ENCODE peak calls at places on chromosomes 6 and 20, in four cellular contexts. One of them, this sample, is unnamed.
A peak's percentile ranks its signal among the peaks of the same experiment; 100 is the strongest.

GRCh38 chr20:43102394-43102793 is 87.3 kb downstream of the PTPRT start:
- DNase-seq in lower leg skin: no peak
- DNase-seq in lower lobe of right lung: no peak
- DNase-seq in sigmoid colon: no peak
- DNase-seq in this sample: no peak

GRCh38 chr20:48283470-48284110 is 498.3 kb upstream of the SULF2 start:
- DNase-seq in lower leg skin: no peak
- DNase-seq in lower lobe of right lung: peak; percentile 51
- DNase-seq in sigmoid colon: no peak
- DNase-seq in this sample: no peak

GRCh38 chr20:59686404-59687346 is 82.3 kb downstream of the PHACTR3 start:
- DNase-seq in lower leg skin: peak; percentile 8
- DNase-seq in lower lobe of right lung: no peak
- DNase-seq in sigmoid colon: no peak
- DNase-seq in this sample: no peak

GRCh38 chr6:132132911-132133639 is 181.9 kb upstream of the CCN2 start:
- DNase-seq in lower leg skin: no peak
- DNase-seq in lower lobe of right lung: no peak
- DNase-seq in sigmoid colon: no peak
- DNase-seq in this sample: no peak

GRCh38 chr6:146915671-146916127 is 288.5 kb upstream of the STXBP5 start:
- DNase-seq in lower leg skin: no peak
- DNase-seq in lower lobe of right lung: no peak
- DNase-seq in sigmoid colon: no peak
- DNase-seq in this sample: no peak

GRCh38 chr6:87287251-87287650 is 35.1 kb upstream of the SMIM8 start:
- DNase-seq in lower leg skin: no peak
- DNase-seq in lower lobe of right lung: no peak
- DNase-seq in sigmoid colon: no peak
- DNase-seq in this sample: no peak

GRCh38 chr20:2151805-2152727 is 50.4 kb downstream of the STK35 start:
- DNase-seq in lower leg skin: no peak
- DNase-seq in lower lobe of right lung: no peak
- DNase-seq in sigmoid colon: no peak
- DNase-seq in this sample: no peak

GRCh38 chr6:26394289-26394688 is 7.8 kb upstream of the BTN3A1 start:
- DNase-seq in lower leg skin: no peak
- DNase-seq in lower lobe of right lung: no peak
- DNase-seq in sigmoid colon: no peak
- DNase-seq in this sample: no peak

GRCh38 chr6:11969092-11969491 is 43.0 kb upstream of the HIVEP1 start:
- DNase-seq in lower leg skin: no peak
- DNase-seq in lower lobe of right lung: no peak
- DNase-seq in sigmoid colon: no peak
- DNase-seq in this sample: no peak

GRCh38 chr6:6057442-6058053 is 50.8 kb upstream of the NRN1 start:
- DNase-seq in lower leg skin: no peak
- DNase-seq in lower lobe of right lung: no peak
- DNase-seq in sigmoid colon: no peak
- DNase-seq in this sample: no peak

GRCh38 chr6:4023240-4023639 is 55.7 kb downstream of the FAM217A start:
- DNase-seq in lower leg skin: no peak
- DNase-seq in lower lobe of right lung: no peak
- DNase-seq in sigmoid colon: no peak
- DNase-seq in this sample: no peak

GRCh38 chr20:32707691-32708581 is 34.2 kb upstream of the C20orf203 start:
- DNase-seq in lower leg skin: no peak
- DNase-seq in lower lobe of right lung: no peak
- DNase-seq in sigmoid colon: no peak
- DNase-seq in this sample: no peak

GRCh38 chr6:105648276-105648675 is 245.4 kb upstream of the PREP start:
- DNase-seq in lower leg skin: no peak
- DNase-seq in lower lobe of right lung: no peak
- DNase-seq in sigmoid colon: no peak
- DNase-seq in this sample: no peak

GRCh38 chr6:43290905-43291355 is 7.1 kb upstream of the SLC22A7 start:
- DNase-seq in lower leg skin: no peak
- DNase-seq in lower lobe of right lung: no peak
- DNase-seq in sigmoid colon: no peak
- DNase-seq in this sample: no peak

GRCh38 chr6:37624121-37624520 is 73.6 kb downstream of the MDGA1 start:
- DNase-seq in lower leg skin: no peak
- DNase-seq in lower lobe of right lung: no peak
- DNase-seq in sigmoid colon: no peak
- DNase-seq in this sample: no peak

GRCh38 chr6:159059099-159059498 is 14.3 kb upstream of the TAGAP start:
- DNase-seq in lower leg skin: no peak
- DNase-seq in lower lobe of right lung: no peak
- DNase-seq in sigmoid colon: no peak
- DNase-seq in this sample: no peak

GRCh38 chr20:43849496-43850197 is 65.0 kb upstream of the TOX2 start:
- DNase-seq in lower leg skin: peak; percentile 68
- DNase-seq in lower lobe of right lung: no peak
- DNase-seq in sigmoid colon: no peak
- DNase-seq in this sample: no peak

GRCh38 chr6:42095776-42096541 is 45.6 kb downstream of the TAF8 start:
- DNase-seq in lower leg skin: no peak
- DNase-seq in lower lobe of right lung: no peak
- DNase-seq in sigmoid colon: no peak
- DNase-seq in this sample: no peak

GRCh38 chr6:150981669-150982068 is 116.2 kb downstream of the MTHFD1L start:
- DNase-seq in lower leg skin: no peak
- DNase-seq in lower lobe of right lung: no peak
- DNase-seq in sigmoid colon: no peak
- DNase-seq in this sample: no peak

GRCh38 chr20:1830240-1830639 is 65.0 kb upstream of the SIRPA start:
- DNase-seq in lower leg skin: no peak
- DNase-seq in lower lobe of right lung: no peak
- DNase-seq in sigmoid colon: no peak
- DNase-seq in this sample: no peak

GRCh38 chr6:40205004-40205403 is 270.7 kb upstream of the MOCS1 start:
- DNase-seq in lower leg skin: no peak
- DNase-seq in lower lobe of right lung: no peak
- DNase-seq in sigmoid colon: no peak
- DNase-seq in this sample: no peak

DNA sequence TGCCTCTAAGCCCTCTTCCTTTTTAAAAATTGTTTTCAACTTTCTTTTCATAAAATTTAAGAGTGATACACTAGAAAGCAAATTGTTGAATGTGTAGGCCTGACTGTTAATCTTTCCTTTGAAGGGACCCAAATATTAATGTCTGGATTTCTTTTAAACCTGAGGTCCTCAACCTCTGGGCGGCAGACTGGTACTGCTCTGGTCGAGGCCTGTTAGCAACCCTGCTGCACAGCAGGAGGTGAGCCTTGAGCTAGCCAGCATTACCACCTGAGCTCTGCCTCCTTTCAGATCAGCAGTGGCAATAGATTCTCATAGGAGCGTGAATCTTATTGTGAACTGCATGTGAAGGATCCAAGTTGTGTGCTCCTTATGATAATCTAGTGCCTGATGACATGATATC is 191.2 kb downstream of the MANEA start:
- DNase-seq in lower leg skin: no peak
- DNase-seq in lower lobe of right lung: no peak
- DNase-seq in sigmoid colon: no peak
- DNase-seq in this sample: no peak
- TF ChIP-seq CTCF in lower leg skin: no peak
- TF ChIP-seq CTCF in lower lobe of right lung: no peak
- TF ChIP-seq CTCF in sigmoid colon: no peak
- TF ChIP-seq CTCF in this sample: no peak

DNA sequence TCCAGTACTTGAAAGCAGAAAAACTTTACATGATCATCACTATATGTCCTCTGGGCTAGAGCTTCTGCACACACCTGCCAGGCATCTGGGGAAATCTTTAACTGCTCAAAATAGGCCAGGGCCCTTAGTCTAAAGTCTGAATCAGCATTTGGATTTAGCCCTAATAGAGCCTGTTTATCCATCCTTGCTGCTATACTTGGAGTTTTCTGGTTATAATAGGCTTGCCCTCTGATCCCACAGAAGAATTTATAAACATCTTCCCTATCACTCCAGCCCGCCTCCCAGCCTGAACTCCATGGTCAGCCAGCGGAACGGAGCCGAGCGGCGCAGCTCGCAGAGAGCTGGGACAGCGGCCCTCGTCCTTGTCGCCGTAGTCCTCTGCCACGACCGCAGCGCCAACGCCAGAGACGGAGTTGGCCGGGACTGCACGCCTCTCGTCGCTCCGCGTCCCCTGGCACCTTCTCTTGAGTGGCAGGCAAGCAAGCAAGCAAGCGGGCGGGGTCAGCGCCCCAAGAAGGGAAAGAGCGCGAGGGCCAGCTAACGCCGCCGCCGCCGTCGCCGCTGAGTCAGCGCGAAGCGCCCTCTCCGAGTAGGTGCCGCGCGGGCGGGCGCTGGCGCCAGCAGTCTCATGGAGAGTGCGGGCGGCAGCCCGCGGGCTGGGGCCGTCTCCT is 25.4 kb upstream of the ASIP start:
- DNase-seq in lower leg skin: peak; percentile 93
- DNase-seq in lower lobe of right lung: peak; percentile 93
- DNase-seq in sigmoid colon: peak; percentile 83
- DNase-seq in this sample: no peak
- TF ChIP-seq CTCF in lower leg skin: no peak
- TF ChIP-seq CTCF in lower lobe of right lung: peak; percentile 24
- TF ChIP-seq CTCF in sigmoid colon: no peak
- TF ChIP-seq CTCF in this sample: peak; percentile 38

GRCh38 chr6:129832299-129832698 is 28.8 kb downstream of the TMEM244 start:
- DNase-seq in lower leg skin: no peak
- DNase-seq in lower lobe of right lung: no peak
- DNase-seq in sigmoid colon: no peak
- DNase-seq in this sample: no peak
- TF ChIP-seq CTCF in lower leg skin: no peak
- TF ChIP-seq CTCF in lower lobe of right lung: no peak
- TF ChIP-seq CTCF in sigmoid colon: no peak
- TF ChIP-seq CTCF in this sample: no peak

GRCh38 chr20:61980647-61981583 is 84.8 kb downstream of the TAF4 start:
- DNase-seq in lower leg skin: no peak
- DNase-seq in lower lobe of right lung: no peak
- DNase-seq in sigmoid colon: no peak
- DNase-seq in this sample: peak; percentile 69
- TF ChIP-seq CTCF in lower leg skin: no peak
- TF ChIP-seq CTCF in lower lobe of right lung: peak; percentile 41
- TF ChIP-seq CTCF in sigmoid colon: no peak
- TF ChIP-seq CTCF in this sample: peak; percentile 73